ENCODE peak calls at places on chromosomes 4 and X, in seven cellular contexts. One of them, this sample, is unnamed. For H3K79me2, the result is how much of the 10 kb centered on the place peaks cover.

GRCh38 chrX:25084446-25084845 is 68.7 kb upstream of the ARX start:
- DNase-seq in neural progenitor cell: no peak
- DNase-seq in HCT116: no peak
- DNase-seq in H9: no peak
- DNase-seq in OCI-LY7: no peak
- DNase-seq in fibroblast of lung: no peak
- DNase-seq in mammary epithelial cell: no peak
- DNase-seq in this sample: no peak

GRCh38 chrX:106401965-106402559 is 209.7 kb upstream of the RADX start:
- DNase-seq in neural progenitor cell: no peak
- DNase-seq in HCT116: no peak
- DNase-seq in H9: no peak
- DNase-seq in OCI-LY7: no peak
- DNase-seq in fibroblast of lung: no peak
- DNase-seq in mammary epithelial cell: no peak
- DNase-seq in this sample: no peak

GRCh38 chr4:96103086-96103485 is 263.2 kb downstream of the PDHA2 start:
- DNase-seq in neural progenitor cell: no peak
- DNase-seq in HCT116: no peak
- DNase-seq in H9: no peak
- DNase-seq in OCI-LY7: no peak
- DNase-seq in fibroblast of lung: peak
- DNase-seq in mammary epithelial cell: peak
- DNase-seq in this sample: no peak

GRCh38 chr4:10730019-10730418 is 45.5 kb upstream of the CLNK start:
- DNase-seq in neural progenitor cell: no peak
- DNase-seq in HCT116: no peak
- DNase-seq in H9: no peak
- DNase-seq in OCI-LY7: no peak
- DNase-seq in fibroblast of lung: no peak
- DNase-seq in mammary epithelial cell: no peak
- DNase-seq in this sample: no peak

GRCh38 chr4:140260227-140260626 is 106.2 kb upstream of the MAML3 start:
- DNase-seq in neural progenitor cell: no peak
- DNase-seq in HCT116: peak
- DNase-seq in H9: no peak
- DNase-seq in OCI-LY7: no peak
- DNase-seq in fibroblast of lung: peak
- DNase-seq in mammary epithelial cell: peak
- DNase-seq in this sample: no peak

GRCh38 chrX:38117485-38117884 is 103.2 kb downstream of the SRPX start:
- DNase-seq in neural progenitor cell: no peak
- DNase-seq in HCT116: no peak
- DNase-seq in H9: no peak
- DNase-seq in OCI-LY7: no peak
- DNase-seq in fibroblast of lung: peak
- DNase-seq in mammary epithelial cell: peak
- DNase-seq in this sample: no peak

GRCh38 chr4:40178672-40179071 is 18.2 kb upstream of the RHOH start:
- DNase-seq in neural progenitor cell: no peak
- DNase-seq in HCT116: no peak
- DNase-seq in H9: no peak
- DNase-seq in OCI-LY7: no peak
- DNase-seq in fibroblast of lung: no peak
- DNase-seq in mammary epithelial cell: no peak
- DNase-seq in this sample: no peak

GRCh38 chr4:73341454-73341853 is 62.6 kb upstream of the ALB start:
- DNase-seq in neural progenitor cell: peak
- DNase-seq in HCT116: peak
- DNase-seq in H9: peak
- DNase-seq in OCI-LY7: peak
- DNase-seq in fibroblast of lung: peak
- DNase-seq in mammary epithelial cell: peak
- DNase-seq in this sample: peak

GRCh38 chr4:163063891-163064290 is 102.8 kb downstream of the NAF1 start:
- DNase-seq in neural progenitor cell: no peak
- DNase-seq in HCT116: peak
- DNase-seq in H9: no peak
- DNase-seq in OCI-LY7: no peak
- DNase-seq in fibroblast of lung: no peak
- DNase-seq in mammary epithelial cell: peak
- DNase-seq in this sample: peak

GRCh38 chrX:17161991-17162390 is 213.0 kb upstream of the NHS start:
- DNase-seq in neural progenitor cell: no peak
- DNase-seq in HCT116: no peak
- DNase-seq in H9: no peak
- DNase-seq in OCI-LY7: no peak
- DNase-seq in fibroblast of lung: no peak
- DNase-seq in mammary epithelial cell: peak
- DNase-seq in this sample: no peak

GRCh38 chr4:1240721-1241465 is 8.0 kb downstream of the CTBP1 start:
- DNase-seq in neural progenitor cell: no peak
- DNase-seq in HCT116: no peak
- DNase-seq in H9: no peak
- DNase-seq in OCI-LY7: no peak
- DNase-seq in fibroblast of lung: no peak
- DNase-seq in mammary epithelial cell: no peak
- DNase-seq in this sample: no peak

DNA sequence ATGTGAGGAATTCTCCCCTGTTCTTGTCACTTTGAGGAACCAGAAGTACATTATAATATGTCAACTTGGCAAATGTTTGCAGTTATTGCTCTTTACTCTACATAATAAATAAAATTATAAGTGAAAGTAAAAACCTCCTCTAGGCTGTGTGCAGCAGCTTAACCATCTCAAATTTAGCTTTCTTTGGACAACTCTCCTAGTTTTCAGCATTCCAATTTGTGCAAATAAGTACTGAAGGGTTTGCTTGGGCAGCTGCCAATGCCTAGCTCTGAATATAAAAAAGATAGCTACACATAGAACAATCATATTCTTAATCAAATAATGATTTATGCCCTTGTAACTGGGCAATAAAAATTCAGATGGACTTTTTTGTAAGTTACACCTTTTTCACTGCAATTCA is 82.5 kb downstream of the GASK1B start:
- DNase-seq in neural progenitor cell: no peak
- DNase-seq in HCT116: no peak
- DNase-seq in H9: no peak
- DNase-seq in OCI-LY7: no peak
- DNase-seq in fibroblast of lung: peak
- DNase-seq in mammary epithelial cell: no peak
- DNase-seq in this sample: no peak
- H2AFZ ChIP-seq in neural progenitor cell: no peak
- H2AFZ ChIP-seq in HCT116: no peak
- H2AFZ ChIP-seq in H9: no peak
- H2AFZ ChIP-seq in OCI-LY7: no peak
- H2AFZ ChIP-seq in fibroblast of lung: no peak
- H2AFZ ChIP-seq in mammary epithelial cell: no peak
- H2AFZ ChIP-seq in this sample: peak

GRCh38 chr4:8434251-8435073 is 6.1 kb downstream of the ACOX3 start:
- DNase-seq in neural progenitor cell: peak
- DNase-seq in HCT116: no peak
- DNase-seq in H9: no peak
- DNase-seq in OCI-LY7: no peak
- DNase-seq in fibroblast of lung: no peak
- DNase-seq in mammary epithelial cell: no peak
- DNase-seq in this sample: no peak

GRCh38 chr4:8439168-8439567 is 1.4 kb downstream of the ACOX3 start:
- DNase-seq in neural progenitor cell: no peak
- DNase-seq in HCT116: no peak
- DNase-seq in H9: no peak
- DNase-seq in OCI-LY7: no peak
- DNase-seq in fibroblast of lung: peak
- DNase-seq in mammary epithelial cell: no peak
- DNase-seq in this sample: no peak

GRCh38 chr4:8433181-8433580 is 7.3 kb downstream of the ACOX3 start:
- DNase-seq in neural progenitor cell: no peak
- DNase-seq in HCT116: no peak
- DNase-seq in H9: no peak
- DNase-seq in OCI-LY7: no peak
- DNase-seq in fibroblast of lung: no peak
- DNase-seq in mammary epithelial cell: no peak
- DNase-seq in this sample: no peak

GRCh38 chr4:8438743-8439142 is 1.8 kb downstream of the ACOX3 start:
- DNase-seq in neural progenitor cell: no peak
- DNase-seq in HCT116: no peak
- DNase-seq in H9: no peak
- DNase-seq in OCI-LY7: no peak
- DNase-seq in fibroblast of lung: peak
- DNase-seq in mammary epithelial cell: no peak
- DNase-seq in this sample: no peak

GRCh38 chr4:8435656-8436121 is 4.8 kb downstream of the ACOX3 start:
- DNase-seq in neural progenitor cell: no peak
- DNase-seq in HCT116: no peak
- DNase-seq in H9: no peak
- DNase-seq in OCI-LY7: peak
- DNase-seq in fibroblast of lung: peak
- DNase-seq in mammary epithelial cell: peak
- DNase-seq in this sample: no peak
- H3K79me2 ChIP-seq in neural progenitor cell: under half
- H3K79me2 ChIP-seq in HCT116: under half
- H3K79me2 ChIP-seq in H9: under half
- H3K79me2 ChIP-seq in OCI-LY7: under half
- H3K79me2 ChIP-seq in fibroblast of lung: under half
- H3K79me2 ChIP-seq in mammary epithelial cell: under half
- H3K79me2 ChIP-seq in this sample: under half

DNA sequence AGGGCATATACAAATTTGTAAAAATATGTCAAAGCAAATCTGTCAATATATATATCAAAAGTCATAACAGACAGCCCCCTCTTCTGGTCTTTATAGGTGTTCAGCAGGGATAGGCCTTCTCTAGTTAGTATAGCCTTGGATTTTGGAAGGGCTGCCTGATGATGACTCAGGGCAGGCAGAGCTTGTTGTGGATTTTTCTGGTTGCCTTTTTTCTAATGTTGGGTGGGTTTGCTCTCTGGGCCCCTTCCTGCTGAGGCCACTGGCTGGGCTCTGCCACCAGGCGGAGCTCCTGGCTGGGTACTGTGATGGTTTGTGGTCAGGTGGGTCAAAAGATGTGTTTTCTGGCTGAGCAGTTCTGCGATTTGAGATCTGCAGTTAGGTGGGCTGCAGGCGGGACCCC is 294.2 kb downstream of the GRIA2 start:
- DNase-seq in neural progenitor cell: peak
- DNase-seq in HCT116: no peak
- DNase-seq in H9: peak
- DNase-seq in OCI-LY7: no peak
- DNase-seq in fibroblast of lung: no peak
- DNase-seq in mammary epithelial cell: no peak
- DNase-seq in this sample: no peak
- TF ChIP-seq CTCF in neural progenitor cell: peak
- TF ChIP-seq CTCF in HCT116: peak
- TF ChIP-seq CTCF in H9: peak
- TF ChIP-seq CTCF in OCI-LY7: no peak
- TF ChIP-seq CTCF in fibroblast of lung: no peak
- TF ChIP-seq CTCF in mammary epithelial cell: peak
- TF ChIP-seq CTCF in this sample: peak

GRCh38 chrX:2583194-2584162 is 82.7 kb upstream of the DHRSX start:
- DNase-seq in neural progenitor cell: peak
- DNase-seq in HCT116: no peak
- DNase-seq in H9: no peak
- DNase-seq in OCI-LY7: no peak
- DNase-seq in fibroblast of lung: no peak
- DNase-seq in mammary epithelial cell: no peak
- DNase-seq in this sample: no peak
- H2AFZ ChIP-seq in neural progenitor cell: no peak
- H2AFZ ChIP-seq in HCT116: no peak
- H2AFZ ChIP-seq in H9: no peak
- H2AFZ ChIP-seq in OCI-LY7: no peak
- H2AFZ ChIP-seq in fibroblast of lung: no peak
- H2AFZ ChIP-seq in mammary epithelial cell: no peak
- H2AFZ ChIP-seq in this sample: no peak

DNA sequence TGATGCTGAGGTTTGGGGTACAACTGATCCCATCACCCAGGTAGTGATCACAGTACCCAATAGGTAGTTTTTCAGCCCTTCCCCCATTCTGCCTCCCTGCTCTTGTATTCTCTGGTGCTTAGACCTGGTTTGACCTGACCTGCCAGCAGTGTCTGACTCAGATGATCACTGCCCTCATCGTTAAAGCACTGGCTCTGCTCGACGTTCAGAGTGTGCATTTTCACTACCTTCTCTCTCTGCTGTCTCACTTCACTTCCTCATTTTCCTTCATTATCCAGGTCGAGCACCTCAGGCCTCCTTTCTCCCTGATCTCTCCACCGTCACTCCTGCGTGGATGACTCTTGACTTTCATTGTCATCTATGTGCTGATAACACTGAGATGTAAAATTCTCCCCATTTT is 83.6 kb downstream of the PARM1 start:
- DNase-seq in neural progenitor cell: no peak
- DNase-seq in HCT116: no peak
- DNase-seq in H9: no peak
- DNase-seq in OCI-LY7: no peak
- DNase-seq in fibroblast of lung: no peak
- DNase-seq in mammary epithelial cell: no peak
- DNase-seq in this sample: no peak
- H3K79me2 ChIP-seq in neural progenitor cell: under half
- H3K79me2 ChIP-seq in HCT116: under half
- H3K79me2 ChIP-seq in H9: under half
- H3K79me2 ChIP-seq in OCI-LY7: under half
- H3K79me2 ChIP-seq in fibroblast of lung: under half
- H3K79me2 ChIP-seq in mammary epithelial cell: under half
- H3K79me2 ChIP-seq in this sample: under half

GRCh38 chrX:132171478-132171877 is 43.7 kb upstream of the FRMD7 start:
- DNase-seq in neural progenitor cell: no peak
- DNase-seq in HCT116: no peak
- DNase-seq in H9: no peak
- DNase-seq in OCI-LY7: peak
- DNase-seq in fibroblast of lung: peak
- DNase-seq in mammary epithelial cell: no peak
- DNase-seq in this sample: no peak
- TF ChIP-seq CTCF in neural progenitor cell: no peak
- TF ChIP-seq CTCF in HCT116: no peak
- TF ChIP-seq CTCF in H9: peak
- TF ChIP-seq CTCF in OCI-LY7: no peak
- TF ChIP-seq CTCF in fibroblast of lung: no peak
- TF ChIP-seq CTCF in mammary epithelial cell: no peak
- TF ChIP-seq CTCF in this sample: no peak

GRCh38 chr4:176971576-176972105 is 178.9 kb upstream of the VEGFC start:
- DNase-seq in neural progenitor cell: no peak
- DNase-seq in HCT116: no peak
- DNase-seq in H9: no peak
- DNase-seq in OCI-LY7: no peak
- DNase-seq in fibroblast of lung: no peak
- DNase-seq in mammary epithelial cell: no peak
- DNase-seq in this sample: no peak
- H2AFZ ChIP-seq in neural progenitor cell: no peak
- H2AFZ ChIP-seq in HCT116: no peak
- H2AFZ ChIP-seq in H9: no peak
- H2AFZ ChIP-seq in OCI-LY7: no peak
- H2AFZ ChIP-seq in fibroblast of lung: no peak
- H2AFZ ChIP-seq in mammary epithelial cell: no peak
- H2AFZ ChIP-seq in this sample: no peak